ENCODE peak calls at places on chromosomes 2 and 18, in four cellular contexts. Q, D, M and O are unnamed samples.

GRCh38 chr18:6270791-6271216 is 143.9 kb downstream of the L3MBTL4 start:
- DNase-seq in Q (no peak), M (peak; percentile 67), D (no peak), O (no peak)

GRCh38 chr2:75709297-75709696 is 1.4 kb downstream of the GCFC2 start:
- DNase-seq in D (peak; percentile 10), M (no peak), Q (no peak), O (no peak)

GRCh38 chr18:32930695-32931301 is 158.0 kb upstream of the KLHL14 start:
- DNase-seq in D (peak; percentile 10), M (no peak), Q (no peak), O (peak; percentile 12)

GRCh38 chr2:161170917-161171594 is 10.8 kb downstream of the TANK start:
- DNase-seq in M (no peak), D (no peak), Q (no peak), O (no peak)

GRCh38 chr2:2527162-2527561 is 196.1 kb upstream of the MYT1L start:
- DNase-seq in Q (no peak), M (no peak), D (peak; percentile 15), O (no peak)

GRCh38 chr2:16386431-16386830 is 279.2 kb downstream of the CYRIA start:
- DNase-seq in M (no peak), D (no peak), Q (no peak), O (no peak)

GRCh38 chr18:31546476-31546875 is 45.2 kb upstream of the TTR start:
- DNase-seq in D (no peak), M (no peak), Q (no peak), O (no peak)

GRCh38 chr2:42249284-42249683 is 80.1 kb downstream of the EML4 start:
- DNase-seq in D (no peak), M (no peak), Q (no peak), O (no peak)

GRCh38 chr2:240868286-240869108 is at the start of gene AGXT:
- DNase-seq in M (no peak), Q (no peak), D (no peak), O (no peak)

GRCh38 chr2:31770718-31771117 is 190.0 kb upstream of the SRD5A2 start:
- DNase-seq in D (no peak), Q (no peak), M (no peak), O (no peak)

GRCh38 chr2:25430556-25430955 is 88.8 kb upstream of the DNMT3A start:
- DNase-seq in D (no peak), Q (no peak), M (no peak), O (no peak)

GRCh38 chr18:36831139-36831538 is 2.2 kb downstream of the KIAA1328 start:
- DNase-seq in Q (no peak), M (no peak), D (no peak), O (no peak)

GRCh38 chr2:218354850-218355443 is 1.7 kb upstream of the CATIP start:
- DNase-seq in Q (no peak), M (no peak), D (no peak), O (no peak)

GRCh38 chr2:215931256-215931903 is 82.0 kb downstream of the MREG start:
- DNase-seq in Q (peak; percentile 28), M (no peak), D (peak; percentile 50), O (no peak)

GRCh38 chr18:63074987-63075404 is 244.6 kb downstream of the BCL2 start:
- DNase-seq in Q (peak; percentile 81), D (peak; percentile 67), M (no peak), O (peak; percentile 30)

GRCh38 chr18:60047556-60047955 is 147.8 kb downstream of the PMAIP1 start:
- DNase-seq in D (no peak), M (no peak), Q (no peak), O (no peak)

GRCh38 chr2:183267148-183267827 is 143.0 kb downstream of the NUP35 start:
- DNase-seq in D (no peak), Q (no peak), M (peak; percentile 7), O (no peak)

GRCh38 chr18:59725177-59725576 is 28.0 kb upstream of the CCBE1 start:
- DNase-seq in Q (no peak), M (no peak), D (no peak), O (no peak)

GRCh38 chr2:232332940-232333259 is 45.7 kb upstream of the ALPP start:
- DNase-seq in M (no peak), Q (no peak), D (no peak), O (no peak)

GRCh38 chr2:9249036-9249800 is 42.6 kb downstream of the ASAP2 start:
- DNase-seq in D (no peak), M (no peak), Q (no peak), O (no peak)

GRCh38 chr2:169696381-169696780 is 2.1 kb downstream of the PHOSPHO2 start:
- DNase-seq in D (no peak), Q (no peak), M (no peak), O (no peak)

GRCh38 chr18:45621068-45621511 is 5.8 kb downstream of the SLC14A2 start:
- DNase-seq in D (peak; percentile 54), M (no peak), Q (peak; percentile 38), O (peak; percentile 53)

GRCh38 chr2:178764097-178764496 is 43.1 kb downstream of the TTN start:
- DNase-seq in D (no peak), M (no peak), Q (no peak), O (no peak)

GRCh38 chr18:77106331-77106730 is 26.3 kb downstream of the MBP start:
- DNase-seq in M (no peak), Q (peak; percentile 92), D (peak; percentile 13), O (no peak)

GRCh38 chr2:65024149-65024829 is 31.9 kb upstream of the CEP68 start:
- DNase-seq in Q (no peak), M (no peak), D (peak; percentile 13), O (no peak)

GRCh38 chr18:13138822-13139139 is 79.8 kb upstream of the LDLRAD4 start:
- DNase-seq in D (no peak), M (no peak), Q (no peak), O (no peak)

GRCh38 chr2:160918909-160919503 is 241.2 kb upstream of the TANK start:
- DNase-seq in Q (no peak), D (peak; percentile 15), M (no peak), O (no peak)

GRCh38 chr2:151228847-151229497 is 32.7 kb downstream of the RBM43 start:
- DNase-seq in Q (no peak), M (no peak), D (no peak), O (no peak)

DNA sequence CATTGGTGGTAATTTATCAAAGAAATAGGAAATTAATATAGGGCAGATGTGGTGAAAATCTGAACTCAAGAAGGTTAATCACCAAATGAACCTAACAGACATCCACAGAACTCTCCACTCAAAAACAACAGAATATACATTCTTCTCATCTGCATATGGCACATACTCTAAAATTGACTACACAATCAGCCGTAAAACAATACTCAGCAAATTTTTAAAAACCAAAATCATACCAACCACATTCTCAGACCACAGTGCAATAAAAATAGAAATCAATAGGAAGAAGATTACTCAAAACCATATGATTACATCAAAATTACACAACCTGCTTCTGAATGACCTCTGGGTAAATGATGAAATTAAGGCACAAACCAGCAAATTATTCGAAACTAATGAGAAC is 31.0 kb downstream of the RBM43 start:
- DNase-seq in M (no peak), D (no peak), Q (peak; percentile 26), O (no peak)
- TF ChIP-seq SPI1 in M (no peak), D (no peak), Q (no peak), O (no peak)

GRCh38 chr2:81247648-81248047 is 943.1 kb upstream of the LRRTM1 start:
- DNase-seq in Q (no peak), M (peak; percentile 15), D (no peak), O (no peak)
- TF ChIP-seq SPI1 in Q (no peak), M (no peak), D (no peak), O (no peak)

GRCh38 chr2:52976132-52976949 is 791.3 kb upstream of the CHAC2 start:
- DNase-seq in M (no peak), D (no peak), Q (no peak), O (no peak)
- TF ChIP-seq SPI1 in M (no peak), D (no peak), Q (no peak), O (no peak)

GRCh38 chr18:48932462-48932818 is 18.3 kb downstream of the SMAD7 start:
- DNase-seq in Q (no peak), M (no peak), D (no peak), O (no peak)

GRCh38 chr18:48932822-48933510 is 17.8 kb downstream of the SMAD7 start:
- DNase-seq in M (no peak), D (peak; percentile 74), Q (peak; percentile 81), O (no peak)

GRCh38 chr18:48930926-48931325 is 19.8 kb downstream of the SMAD7 start:
- DNase-seq in D (no peak), M (no peak), Q (no peak), O (no peak)

GRCh38 chr18:48929951-48930713 is 20.6 kb downstream of the SMAD7 start:
- DNase-seq in Q (no peak), M (no peak), D (no peak), O (no peak)

DNA sequence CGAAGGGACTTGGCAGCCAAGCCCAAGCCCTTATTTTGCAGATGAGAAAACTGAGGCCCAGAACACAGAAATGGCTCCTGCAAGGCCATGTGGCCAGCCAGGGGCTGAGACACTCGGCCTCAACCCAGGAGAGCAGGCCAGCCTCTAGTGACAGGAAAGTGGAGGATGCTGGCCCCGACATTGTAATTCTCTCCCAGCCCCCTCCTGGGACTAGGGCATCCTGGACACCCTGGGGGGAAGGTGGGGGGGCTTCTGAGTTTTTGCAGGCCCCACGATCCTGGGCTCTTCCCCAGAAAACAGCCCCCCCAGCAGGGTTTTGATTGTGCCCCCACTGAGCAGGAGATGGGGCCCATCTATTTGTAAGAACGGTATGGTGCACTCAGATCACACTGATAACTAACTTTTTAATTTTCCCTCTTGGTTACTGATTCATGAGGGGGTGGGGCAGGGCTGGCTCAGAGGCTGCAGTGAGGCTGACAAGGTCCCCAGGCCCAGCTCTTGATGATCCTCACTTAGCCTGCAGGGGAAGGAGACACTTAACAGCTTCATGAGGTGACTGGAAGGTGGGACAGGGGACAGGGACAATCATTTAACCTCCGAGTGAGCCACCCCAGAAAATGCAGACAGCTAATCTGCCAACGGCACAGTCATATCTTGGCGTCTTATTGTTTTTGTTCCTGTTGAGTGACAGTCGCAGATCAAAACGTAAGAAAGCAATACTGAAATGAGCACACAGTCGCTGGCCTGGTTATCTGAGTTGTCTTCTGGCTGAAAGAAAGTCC is 18.9 kb downstream of the SMAD7 start:
- DNase-seq in M (peak; percentile 58), Q (no peak), D (peak; percentile 44), O (no peak)
- TF ChIP-seq SPI1 in M (no peak), Q (no peak), D (no peak), O (no peak)

DNA sequence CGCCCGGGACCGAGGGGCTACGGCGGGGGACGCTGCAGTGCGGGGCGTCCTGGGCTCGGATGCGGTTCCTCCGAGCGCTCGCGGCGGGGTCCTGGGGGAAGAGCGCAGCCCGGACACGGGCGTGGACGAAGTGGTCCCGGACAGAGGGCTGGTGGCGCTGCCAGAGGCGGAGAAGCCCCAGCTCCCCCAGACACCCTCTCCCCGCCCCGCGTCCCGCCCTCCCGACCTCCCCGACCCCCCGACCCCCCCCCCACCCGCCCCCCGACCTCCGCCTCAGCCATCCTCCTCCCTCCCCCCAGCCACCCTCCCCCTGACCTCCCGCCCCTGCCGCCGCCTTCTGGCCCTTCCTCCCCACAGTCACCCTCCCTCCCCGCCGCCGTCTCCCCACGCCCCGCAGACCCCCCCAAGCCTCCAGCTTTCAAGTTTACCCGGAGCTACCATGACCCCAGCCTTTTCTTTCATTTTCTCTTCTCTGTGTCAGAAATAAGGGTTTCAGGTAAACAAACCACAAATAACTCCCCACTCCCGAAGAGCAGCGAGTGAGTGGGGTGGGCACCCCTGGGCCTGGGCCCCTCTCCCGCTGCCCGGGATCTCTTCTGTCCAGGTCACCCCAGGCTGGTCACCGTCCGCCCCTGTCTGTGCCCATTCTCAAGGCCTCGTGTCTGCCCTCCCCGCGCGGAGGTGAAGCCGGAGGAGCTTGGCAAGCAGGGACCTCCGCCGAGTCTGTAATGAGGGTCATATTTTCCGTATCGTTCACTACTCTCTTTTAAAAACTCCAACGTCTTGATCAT is 5.1 kb downstream of the NFATC1 start:
- DNase-seq in D (peak; percentile 52), M (peak; percentile 24), Q (no peak), O (peak; percentile 77)
- TF ChIP-seq SPI1 in D (no peak), M (no peak), Q (no peak), O (no peak)

GRCh38 chr2:4973354-4973753 is 718.8 kb upstream of the SOX11 start:
- DNase-seq in M (no peak), D (no peak), Q (no peak), O (no peak)
- TF ChIP-seq SPI1 in M (no peak), D (no peak), Q (no peak), O (no peak)